ENCODE peak calls at places on chromosomes 6 and 20, in five cellular contexts. F is lower leg skin, X is fibroblast of pulmonary artery, C is cardiac muscle cell, O is hepatocyte. N is an unnamed sample.

GRCh38 chr20:14986026-14986655 is 648.7 kb upstream of the FLRT3 start:
- DNase-seq in F (no peak), X (peak), C (no peak), O (peak), N (no peak)

GRCh38 chr20:35091808-35092523 is 641 bp downstream of the TRPC4AP start:
- DNase-seq in F (no peak), X (peak), C (peak), O (peak), N (no peak)

GRCh38 chr6:44667226-44667625 is 279.7 kb downstream of the CDC5L start:
- DNase-seq in F (no peak), X (peak), C (no peak), O (no peak), N (peak)

GRCh38 chr6:52839124-52840055 is 1.2 kb downstream of the GSTA5 start:
- DNase-seq in F (peak), X (peak), C (peak), O (peak), N (peak)

GRCh38 chr6:148074291-148074690 is 268.3 kb upstream of the SASH1 start:
- DNase-seq in F (no peak), X (no peak), C (no peak), O (no peak), N (no peak)

GRCh38 chr6:137133136-137133535 is 40.3 kb downstream of the IL22RA2 start:
- DNase-seq in F (no peak), X (no peak), C (no peak), O (no peak), N (no peak)

GRCh38 chr6:1825926-1826325 is 216.2 kb downstream of the FOXC1 start:
- DNase-seq in F (no peak), X (no peak), C (no peak), O (no peak), N (no peak)

GRCh38 chr6:7392402-7392801 is 2.8 kb downstream of the RIOK1 start:
- DNase-seq in F (no peak), X (no peak), C (no peak), O (peak), N (no peak)

GRCh38 chr6:15577550-15578171 is 85.2 kb downstream of the DTNBP1 start:
- DNase-seq in F (no peak), X (no peak), C (no peak), O (no peak), N (no peak)

GRCh38 chr20:53749499-53749898 is 155.9 kb upstream of the ZNF217 start:
- DNase-seq in F (no peak), X (no peak), C (no peak), O (no peak), N (no peak)

GRCh38 chr20:53752583-53752970 is 158.9 kb upstream of the ZNF217 start:
- DNase-seq in F (no peak), X (no peak), C (no peak), O (no peak), N (no peak)

GRCh38 chr20:53752971-53753879 is 159.6 kb upstream of the ZNF217 start:
- DNase-seq in F (no peak), X (peak), C (no peak), O (no peak), N (no peak)

GRCh38 chr20:53750827-53751393 is 157.3 kb upstream of the ZNF217 start:
- DNase-seq in F (peak), X (peak), C (peak), O (peak), N (peak)

DNA sequence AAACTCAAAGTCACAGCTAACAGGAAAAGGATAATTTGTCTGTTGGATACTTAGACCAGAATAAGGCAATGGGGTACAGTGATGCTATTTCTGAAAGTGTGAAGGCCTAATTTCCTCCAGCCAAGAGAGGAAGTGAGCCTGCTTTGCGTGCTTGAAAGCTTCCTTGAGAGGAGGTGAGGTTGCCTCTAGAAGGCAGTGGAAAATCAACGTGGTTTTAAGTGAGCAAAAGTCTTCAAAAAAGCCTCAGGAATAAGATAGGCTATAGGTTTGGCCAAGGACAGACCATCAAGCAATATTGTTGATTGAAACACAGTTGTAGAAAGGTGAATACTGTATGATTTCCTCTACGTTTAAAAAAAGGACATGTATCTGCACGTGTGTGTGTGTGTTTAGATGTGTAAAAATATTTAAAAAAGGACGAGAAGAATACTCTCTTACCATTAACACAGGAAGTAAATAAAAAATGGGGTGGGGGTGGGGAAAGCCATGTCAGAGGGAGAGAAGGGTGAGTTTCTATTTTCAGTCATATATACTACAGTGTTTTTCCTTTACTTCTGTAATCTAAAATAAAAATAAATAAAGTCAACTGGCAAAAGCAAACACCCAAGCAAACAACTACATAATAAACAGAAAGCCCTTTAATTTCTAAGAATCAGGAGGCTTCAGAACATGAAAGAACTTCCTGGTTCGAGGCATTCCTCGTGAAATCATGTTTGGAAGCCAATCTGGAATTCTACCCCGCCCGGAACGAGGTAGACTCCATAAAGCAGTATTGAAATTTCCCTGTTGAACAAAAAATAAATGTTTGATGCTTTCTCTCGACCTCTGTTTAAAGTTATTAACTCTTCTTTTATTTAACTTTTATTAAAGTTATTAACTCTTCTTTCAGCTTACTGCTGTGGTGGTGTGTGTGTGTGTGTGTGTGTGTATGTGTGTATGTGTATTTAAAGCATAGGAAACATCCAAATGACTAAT is 158.0 kb upstream of the ZNF217 start:
- DNase-seq in F (no peak), X (no peak), C (peak), O (no peak), N (no peak)
- H3K4me3 ChIP-seq in F (no peak), X (no peak), C (no peak), O (no peak), N (no peak)

DNA sequence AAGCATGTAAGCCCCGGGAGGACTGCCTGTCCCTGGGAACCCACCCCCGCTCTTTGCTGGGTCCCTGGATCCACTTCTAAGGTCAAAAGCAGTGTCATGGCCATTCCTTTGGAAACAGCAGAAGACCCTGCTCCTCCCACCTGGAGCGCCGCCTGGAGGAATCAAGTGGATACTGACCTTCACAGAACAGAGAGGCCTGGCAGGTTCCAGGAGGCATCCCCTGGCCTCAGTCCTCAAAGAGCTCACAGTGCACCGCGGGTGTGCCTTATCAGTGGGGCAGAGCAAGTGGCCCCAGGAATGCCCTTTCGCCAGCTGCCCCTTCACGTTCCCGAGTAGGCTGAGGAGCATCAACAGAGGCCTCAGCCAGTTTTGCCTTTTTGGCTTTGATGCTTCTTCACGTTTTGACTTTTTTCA is 11.1 kb upstream of the SLC4A11 start:
- DNase-seq in F (no peak), X (no peak), C (peak), O (no peak), N (no peak)
- TF ChIP-seq CTCF in F (no peak), X (peak), C (peak), O (peak), N (peak)

DNA sequence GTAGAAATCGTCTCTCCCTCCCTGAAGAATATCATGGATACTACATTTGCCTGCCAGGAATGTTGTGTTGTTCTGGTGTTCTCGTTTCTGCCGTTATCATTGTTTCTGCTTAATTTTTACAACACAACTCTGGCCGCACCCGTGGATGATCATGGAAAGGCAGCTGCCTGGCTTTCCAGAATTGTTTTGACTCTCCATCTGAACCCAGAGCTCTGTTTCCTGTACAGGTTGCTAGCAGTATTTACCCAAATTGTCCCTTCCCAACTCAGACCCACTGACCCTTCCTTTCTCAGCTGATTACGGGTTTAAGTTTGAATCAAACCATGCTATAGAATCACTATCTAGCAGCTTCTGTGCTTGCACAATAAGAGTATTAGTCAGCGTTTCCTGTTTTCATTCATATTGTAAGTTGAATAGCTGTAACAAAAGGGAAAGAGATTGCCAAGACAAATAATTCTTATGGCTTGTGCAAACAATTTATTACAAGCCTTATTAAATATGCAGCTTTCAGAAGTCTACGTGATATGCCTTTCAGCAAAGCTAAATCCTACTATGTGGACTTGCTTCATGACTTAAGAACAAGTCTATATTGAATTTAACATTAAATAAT is 139.0 kb downstream of the MTHFD1L start:
- DNase-seq in F (peak), X (peak), C (no peak), O (no peak), N (peak)
- H3K4me3 ChIP-seq in F (no peak), X (no peak), C (no peak), O (no peak), N (no peak)

GRCh38 chr20:18019068-18019467 is 38.6 kb downstream of the OVOL2 start:
- DNase-seq in F (no peak), X (peak), C (no peak), O (no peak), N (no peak)
- TF ChIP-seq CTCF in F (no peak), X (peak), C (peak), O (no peak), N (peak)

GRCh38 chr6:152680151-152680550 is 17.5 kb upstream of the MYCT1 start:
- DNase-seq in F (no peak), X (no peak), C (no peak), O (no peak), N (no peak)

GRCh38 chr6:152685819-152686218 is 11.9 kb upstream of the MYCT1 start:
- DNase-seq in F (no peak), X (no peak), C (no peak), O (no peak), N (no peak)

GRCh38 chr6:152680879-152681517 is 16.7 kb upstream of the MYCT1 start:
- DNase-seq in F (no peak), X (no peak), C (no peak), O (no peak), N (no peak)

GRCh38 chr6:152682141-152682540 is 15.6 kb upstream of the MYCT1 start:
- DNase-seq in F (no peak), X (no peak), C (no peak), O (no peak), N (no peak)
- H3K4me3 ChIP-seq in F (no peak), X (no peak), C (no peak), O (no peak), N (no peak)

GRCh38 chr6:164404802-164405488 is 904.5 kb downstream of the C6orf118 start:
- DNase-seq in F (no peak), X (no peak), C (no peak), O (no peak), N (no peak)
- TF ChIP-seq CTCF in F (no peak), X (no peak), C (no peak), O (no peak), N (no peak)

DNA sequence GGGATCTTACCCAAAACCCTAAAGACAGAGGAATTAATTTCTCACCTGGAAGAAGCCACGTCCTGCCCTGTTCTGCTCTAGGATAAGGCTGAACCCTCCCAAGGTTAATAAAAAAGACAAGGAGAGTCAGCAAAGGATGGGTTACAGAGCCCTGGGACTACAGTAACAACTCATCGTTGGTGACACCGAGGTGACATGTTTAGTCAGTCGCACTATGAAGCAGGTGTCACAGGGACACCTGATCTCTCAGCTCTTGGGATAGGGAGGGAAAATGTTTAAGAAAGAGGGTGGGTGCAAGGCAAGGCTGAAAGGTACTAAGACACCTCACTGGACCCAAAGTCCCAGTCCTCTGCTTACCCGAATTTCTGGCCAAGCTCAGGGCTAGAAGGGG is 598 bp downstream of the MOCS1 start:
- DNase-seq in F (no peak), X (no peak), C (no peak), O (no peak), N (no peak)
- H3K4me3 ChIP-seq in F (peak), X (peak), C (peak), O (peak), N (peak)

N was measured in HFF-Myc.